ENCODE peak calls at places on chromosome 17, in four cellular contexts. V is neuronal stem cell, X is mesenchymal stem cell, E is mesendoderm. B is an unnamed sample.

GRCh38 chr17:67035131-67036083 is 8.9 kb upstream of the CACNG1 start:
- DNase-seq in V (no peak), X (no peak), E (no peak), B (no peak)

GRCh38 chr17:44911133-44912001 is 3.9 kb downstream of the GFAP start:
- DNase-seq in V (peak), X (peak), E (peak), B (peak)

GRCh38 chr17:71975998-71976649 is 144.7 kb upstream of the SOX9 start:
- DNase-seq in V (no peak), X (peak), E (peak), B (peak)

GRCh38 chr17:4513113-4514032 is 14.7 kb downstream of the SPNS2 start:
- DNase-seq in V (no peak), X (no peak), E (no peak), B (no peak)

GRCh38 chr17:36501351-36501750 is 14.9 kb downstream of the ZNHIT3 start:
- DNase-seq in V (no peak), X (no peak), E (no peak), B (no peak)

GRCh38 chr17:42900460-42901331 is at the start of gene G6PC1:
- DNase-seq in V (no peak), X (no peak), E (no peak), B (no peak)

GRCh38 chr17:33242725-33243124 is 50.4 kb downstream of the ASIC2 start:
- DNase-seq in V (no peak), X (no peak), E (no peak), B (no peak)

GRCh38 chr17:29041091-29041490 is 1.9 kb upstream of the PIPOX start:
- DNase-seq in V (no peak), X (no peak), E (no peak), B (no peak)

GRCh38 chr17:47660064-47660492 is 10.4 kb downstream of the KPNB1 start:
- DNase-seq in V (no peak), X (peak), E (no peak), B (no peak)

GRCh38 chr17:45123930-45124796 is 8.2 kb downstream of the PLCD3 start:
- DNase-seq in V (no peak), X (peak), E (peak), B (peak)

GRCh38 chr17:74758846-74759163 is 10.4 kb downstream of the NHERF1 start:
- DNase-seq in V (no peak), X (no peak), E (no peak), B (peak)

GRCh38 chr17:46884552-46884951 is 33.2 kb downstream of the WNT9B start:
- DNase-seq in V (no peak), X (no peak), E (no peak), B (no peak)

GRCh38 chr17:49230636-49231562 is at the start of gene PHOSPHO1:
- DNase-seq in V (peak), X (peak), E (peak), B (peak)

GRCh38 chr17:62105361-62105760 is 40.3 kb upstream of the MED13 start:
- DNase-seq in V (no peak), X (no peak), E (no peak), B (no peak)

GRCh38 chr17:37082461-37082860 is 133.7 kb downstream of the AATF start:
- DNase-seq in V (no peak), X (no peak), E (peak), B (no peak)

GRCh38 chr17:69441179-69441578 is 26.7 kb downstream of the MAP2K6 start:
- DNase-seq in V (no peak), X (no peak), E (no peak), B (no peak)

GRCh38 chr17:42178817-42179216 is 2.1 kb downstream of the KCNH4 start:
- DNase-seq in V (no peak), X (no peak), E (no peak), B (no peak)

GRCh38 chr17:81814748-81815645 is 11.0 kb downstream of the GCGR start:
- DNase-seq in V (no peak), X (no peak), E (no peak), B (no peak)

GRCh38 chr17:29151567-29151966 is 28.6 kb downstream of the MYO18A start:
- DNase-seq in V (no peak), X (peak), E (peak), B (peak)

GRCh38 chr17:7147772-7148171 is 31.4 kb downstream of the ASGR1 start:
- DNase-seq in V (no peak), X (no peak), E (no peak), B (no peak)

GRCh38 chr17:27651411-27652345 is 20.7 kb downstream of the LGALS9 start:
- DNase-seq in V (peak), X (peak), E (peak), B (peak)

GRCh38 chr17:67194134-67194533 is 50.9 kb downstream of the HELZ start:
- DNase-seq in V (no peak), X (peak), E (peak), B (peak)

GRCh38 chr17:43324205-43324893 is 74.4 kb upstream of the ARL4D start:
- DNase-seq in V (no peak), X (peak), E (peak), B (no peak)

GRCh38 chr17:76696763-76697701 is 13.7 kb downstream of the MXRA7 start:
- DNase-seq in V (no peak), X (peak), E (no peak), B (no peak)

GRCh38 chr17:48546187-48546923 is 1.4 kb upstream of the HOXB2 start:
- DNase-seq in V (no peak), X (peak), E (no peak), B (peak)

GRCh38 chr17:12510535-12510934 is 155.2 kb upstream of the MYOCD start:
- DNase-seq in V (no peak), X (peak), E (no peak), B (peak)

GRCh38 chr17:58330997-58331814 is 2.6 kb upstream of the TSPOAP1 start:
- DNase-seq in V (no peak), X (no peak), E (no peak), B (no peak)

GRCh38 chr17:3569534-3570137 is 12.0 kb upstream of the TRPV3 start:
- DNase-seq in V (no peak), X (no peak), E (no peak), B (no peak)

GRCh38 chr17:15942207-15942833 is 2.6 kb upstream of the ADORA2B start:
- DNase-seq in V (no peak), X (no peak), E (no peak), B (no peak)

GRCh38 chr17:78759203-78759968 is 22.7 kb downstream of the CYTH1 start:
- DNase-seq in V (no peak), X (peak), E (no peak), B (peak)

GRCh38 chr17:17812211-17813054 is 24.4 kb downstream of the SREBF1 start:
- DNase-seq in V (peak), X (peak), E (peak), B (peak)

GRCh38 chr17:45341389-45342158 is 24.8 kb upstream of the MAP3K14 start:
- DNase-seq in V (peak), X (peak), E (peak), B (peak)

GRCh38 chr17:17913695-17914332 is 58.4 kb downstream of the TOM1L2 start:
- DNase-seq in V (no peak), X (peak), E (peak), B (peak)

GRCh38 chr17:81703747-81704654 is 834 bp downstream of the MRPL12 start:
- DNase-seq in V (no peak), X (no peak), E (no peak), B (no peak)

GRCh38 chr17:63447688-63448005 is 1.5 kb upstream of the CYB561 start:
- DNase-seq in V (no peak), X (no peak), E (no peak), B (no peak)

GRCh38 chr17:77160032-77160876 is 19.5 kb downstream of the SEC14L1 start:
- DNase-seq in V (no peak), X (peak), E (no peak), B (no peak)

GRCh38 chr17:56203430-56203829 is 50.2 kb downstream of the ANKFN1 start:
- DNase-seq in V (no peak), X (no peak), E (no peak), B (no peak)

GRCh38 chr17:58233547-58233946 is 4.8 kb upstream of the LPO start:
- DNase-seq in V (no peak), X (no peak), E (no peak), B (no peak)

GRCh38 chr17:79990704-79991103 is 45.0 kb downstream of the TBC1D16 start:
- DNase-seq in V (no peak), X (no peak), E (no peak), B (no peak)

GRCh38 chr17:79992657-79993389 is 42.8 kb downstream of the TBC1D16 start:
- DNase-seq in V (no peak), X (no peak), E (peak), B (no peak)

GRCh38 chr17:79993390-79994221 is 42.1 kb downstream of the TBC1D16 start:
- DNase-seq in V (no peak), X (peak), E (peak), B (peak)

GRCh38 chr17:79991140-79991923 is 44.3 kb downstream of the TBC1D16 start:
- DNase-seq in V (peak), X (peak), E (peak), B (peak)

GRCh38 chr17:79991924-79992656 is 43.6 kb downstream of the TBC1D16 start:
- DNase-seq in V (no peak), X (peak), E (peak), B (peak)
- H3K18ac ChIP-seq in V (peak), X (peak), E (peak), B (peak)

DNA sequence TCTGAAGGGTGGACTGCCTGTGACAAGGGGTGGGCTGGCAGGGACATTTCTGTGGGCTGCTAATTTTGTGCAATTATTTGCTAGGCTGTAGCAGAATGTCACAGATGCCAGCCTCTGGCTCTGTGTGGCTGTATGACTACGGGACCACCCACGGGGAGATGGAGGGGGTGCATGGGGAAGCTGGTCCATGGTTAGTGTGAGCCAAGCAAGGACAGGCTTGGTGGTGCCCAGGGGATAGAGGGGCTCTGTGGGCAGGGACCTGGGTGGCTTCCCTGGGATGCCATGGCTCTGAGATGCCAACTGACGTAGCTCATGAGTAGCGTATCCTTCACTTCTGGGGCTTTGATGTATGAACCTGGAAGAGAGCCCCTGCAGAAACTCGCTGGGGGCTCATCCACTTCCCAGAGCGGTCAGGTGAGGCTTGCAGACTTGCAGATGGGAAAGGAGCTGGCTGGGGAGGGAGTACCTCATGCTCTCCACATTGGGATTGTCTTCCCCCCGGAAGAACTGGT is 87.2 kb downstream of the TBC1D16 start:
- DNase-seq in V (no peak), X (no peak), E (no peak), B (no peak)
- H3K18ac ChIP-seq in V (peak), X (no peak), E (no peak), B (no peak)

GRCh38 chr17:73689596-73690275 is 45.5 kb upstream of the SDK2 start:
- DNase-seq in V (no peak), X (no peak), E (no peak), B (no peak)
- H3K18ac ChIP-seq in V (no peak), X (no peak), E (no peak), B (no peak)

DNA sequence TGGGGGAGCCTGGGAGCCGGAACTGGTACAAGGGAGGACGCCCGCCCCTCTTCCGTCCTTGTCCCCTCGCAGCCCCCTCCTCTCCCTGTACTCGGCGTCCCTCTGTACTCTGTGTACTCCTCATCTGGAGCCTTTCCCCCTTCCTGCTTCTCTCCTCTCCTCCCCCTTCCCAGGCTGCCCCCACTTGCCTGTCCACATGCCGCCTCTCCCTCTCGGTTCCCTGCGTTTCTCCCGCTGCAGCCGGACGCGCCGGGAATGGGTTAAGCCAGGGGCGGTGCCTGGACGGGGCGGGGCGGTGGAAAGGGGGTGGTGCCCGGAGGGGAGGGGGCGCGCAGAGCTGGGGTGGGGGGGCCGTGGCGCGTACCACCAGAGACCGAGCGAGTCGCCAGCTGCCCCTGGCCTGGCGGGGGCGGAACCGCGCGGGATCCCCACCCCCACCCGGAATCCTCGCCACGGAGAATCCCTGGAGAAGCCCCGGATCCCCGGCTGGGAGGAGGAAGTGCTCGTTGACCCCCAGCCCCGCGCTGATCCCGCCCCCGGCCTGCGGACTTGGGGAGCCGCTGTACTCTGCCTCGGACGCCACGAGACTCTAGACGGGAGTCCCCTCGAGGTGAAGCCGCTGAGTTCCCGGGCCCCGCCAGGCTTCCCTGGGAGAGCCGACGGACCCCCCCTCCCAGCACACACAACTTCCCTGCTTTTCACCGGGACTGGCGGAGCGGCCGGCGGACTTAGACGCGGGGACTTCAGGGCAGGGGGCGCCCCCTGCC is 22.5 kb downstream of the GJD3 start:
- DNase-seq in V (no peak), X (peak), E (peak), B (peak)
- H3K18ac ChIP-seq in V (peak), X (peak), E (peak), B (peak)

GRCh38 chr17:2143332-2143731 is 88.4 kb downstream of the HIC1 start:
- DNase-seq in V (no peak), X (no peak), E (no peak), B (no peak)

GRCh38 chr17:2138318-2138717 is 83.4 kb downstream of the HIC1 start:
- DNase-seq in V (no peak), X (peak), E (no peak), B (no peak)

GRCh38 chr17:2140683-2141082 is 85.8 kb downstream of the HIC1 start:
- DNase-seq in V (no peak), X (no peak), E (no peak), B (no peak)

GRCh38 chr17:2138768-2139167 is 83.9 kb downstream of the HIC1 start:
- DNase-seq in V (no peak), X (peak), E (no peak), B (no peak)

GRCh38 chr17:2137342-2138098 is 82.6 kb downstream of the HIC1 start:
- DNase-seq in V (peak), X (peak), E (peak), B (peak)
- H3K18ac ChIP-seq in V (no peak), X (peak), E (no peak), B (peak)